ENCODE peak calls at places on chromosomes 4 and X, in seven cellular contexts. U is HCT116, K is K562, T is SK-N-SH, O is H1, R is HepG2, A is GM12878. P is an unnamed sample.
A peak's percentile ranks its signal among the peaks of the same experiment; 100 is the strongest.

GRCh38 chr4:145786261-145786660 is 106.3 kb downstream of the C4orf51 start:
- DNase-seq in U (no peak), K (no peak), T (no peak), O (no peak), R (no peak), A (no peak), P (no peak)

GRCh38 chr4:26748805-26749204 is 111.8 kb upstream of the STIM2 start:
- DNase-seq in U (no peak), K (no peak), T (no peak), O (no peak), R (no peak), A (no peak), P (no peak)

GRCh38 chrX:79325263-79325958 is 41.7 kb downstream of the ITM2A start:
- DNase-seq in U (no peak), K (no peak), T (no peak), O (no peak), R (no peak), A (no peak), P (peak; percentile 40)

GRCh38 chr4:99651811-99652545 is 5.7 kb downstream of the C4orf54 start:
- DNase-seq in U (no peak), K (no peak), T (peak; percentile 5), O (no peak), R (no peak), A (no peak), P (no peak)

GRCh38 chr4:3468154-3468553 is 5.0 kb downstream of the DOK7 start:
- DNase-seq in U (no peak), K (no peak), T (no peak), O (no peak), R (no peak), A (no peak), P (no peak)

GRCh38 chr4:166886708-166887107 is 347.6 kb downstream of the SPOCK3 start:
- DNase-seq in U (no peak), K (no peak), T (no peak), O (no peak), R (no peak), A (no peak), P (no peak)

GRCh38 chrX:133985164-133986007 is at the start of gene GPC3:
- DNase-seq in U (no peak), K (peak; percentile 73), T (peak; percentile 86), O (peak; percentile 29), R (peak; percentile 73), A (no peak), P (peak; percentile 28)

GRCh38 chr4:32106767-32107166 is 1386.6 kb downstream of the PCDH7 start:
- DNase-seq in U (no peak), K (no peak), T (no peak), O (no peak), R (no peak), A (no peak), P (no peak)

GRCh38 chr4:1377606-1378261 is 28.5 kb downstream of the NKX1-1 start:
- DNase-seq in U (no peak), K (no peak), T (no peak), O (no peak), R (no peak), A (no peak), P (no peak)

GRCh38 chr4:176549161-176549865 is 229.5 kb downstream of the SPCS3 start:
- DNase-seq in U (no peak), K (no peak), T (no peak), O (no peak), R (no peak), A (no peak), P (no peak)

GRCh38 chr4:172007889-172008288 is 194.7 kb downstream of the GALNTL6 start:
- DNase-seq in U (no peak), K (no peak), T (no peak), O (no peak), R (no peak), A (no peak), P (no peak)

GRCh38 chr4:138452823-138453222 is 210.7 kb upstream of the SLC7A11 start:
- DNase-seq in U (no peak), K (no peak), T (no peak), O (no peak), R (no peak), A (no peak), P (no peak)

GRCh38 chr4:159159611-159160010 is 56.7 kb downstream of the RAPGEF2 start:
- DNase-seq in U (no peak), K (no peak), T (no peak), O (no peak), R (no peak), A (no peak), P (no peak)

GRCh38 chr4:3867403-3868100 is 101.4 kb downstream of the ADRA2C start:
- DNase-seq in U (no peak), K (no peak), T (no peak), O (no peak), R (no peak), A (no peak), P (no peak)

GRCh38 chr4:139619644-139620043 is 46.0 kb upstream of the MGST2 start:
- DNase-seq in U (no peak), K (no peak), T (no peak), O (no peak), R (peak; percentile 47), A (no peak), P (no peak)

GRCh38 chrX:155956099-155956498 is 41.4 kb upstream of the IL9R start:
- DNase-seq in U (no peak), K (no peak), T (no peak), O (no peak), R (no peak), A (no peak), P (no peak)

DNA sequence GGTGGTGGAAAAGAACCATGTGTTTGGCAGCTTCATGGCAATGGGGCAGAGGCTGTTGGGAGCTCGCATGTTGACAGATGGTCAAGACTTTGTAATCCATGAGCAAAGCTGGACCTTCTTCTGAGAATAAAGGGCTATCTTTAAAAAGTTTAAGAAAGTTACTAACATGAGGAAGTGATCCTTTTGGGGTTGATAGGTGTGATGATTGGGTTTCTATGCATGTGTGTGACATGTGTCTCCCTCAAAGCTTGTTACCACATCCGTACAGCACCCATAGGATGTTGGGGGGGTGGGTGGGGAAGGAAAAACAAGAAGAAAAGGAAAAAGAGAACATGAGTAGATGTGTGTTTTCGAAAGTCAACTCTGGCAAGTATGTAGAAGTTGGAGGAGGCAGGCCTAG is 123.0 kb upstream of the TLR3 start:
- DNase-seq in U (no peak), K (no peak), T (no peak), O (no peak), R (no peak), A (no peak), P (no peak)
- TF ChIP-seq JUND in U (no peak), K (no peak), T (no peak), O (no peak), R (no peak), A (no peak), P (no peak)

DNA sequence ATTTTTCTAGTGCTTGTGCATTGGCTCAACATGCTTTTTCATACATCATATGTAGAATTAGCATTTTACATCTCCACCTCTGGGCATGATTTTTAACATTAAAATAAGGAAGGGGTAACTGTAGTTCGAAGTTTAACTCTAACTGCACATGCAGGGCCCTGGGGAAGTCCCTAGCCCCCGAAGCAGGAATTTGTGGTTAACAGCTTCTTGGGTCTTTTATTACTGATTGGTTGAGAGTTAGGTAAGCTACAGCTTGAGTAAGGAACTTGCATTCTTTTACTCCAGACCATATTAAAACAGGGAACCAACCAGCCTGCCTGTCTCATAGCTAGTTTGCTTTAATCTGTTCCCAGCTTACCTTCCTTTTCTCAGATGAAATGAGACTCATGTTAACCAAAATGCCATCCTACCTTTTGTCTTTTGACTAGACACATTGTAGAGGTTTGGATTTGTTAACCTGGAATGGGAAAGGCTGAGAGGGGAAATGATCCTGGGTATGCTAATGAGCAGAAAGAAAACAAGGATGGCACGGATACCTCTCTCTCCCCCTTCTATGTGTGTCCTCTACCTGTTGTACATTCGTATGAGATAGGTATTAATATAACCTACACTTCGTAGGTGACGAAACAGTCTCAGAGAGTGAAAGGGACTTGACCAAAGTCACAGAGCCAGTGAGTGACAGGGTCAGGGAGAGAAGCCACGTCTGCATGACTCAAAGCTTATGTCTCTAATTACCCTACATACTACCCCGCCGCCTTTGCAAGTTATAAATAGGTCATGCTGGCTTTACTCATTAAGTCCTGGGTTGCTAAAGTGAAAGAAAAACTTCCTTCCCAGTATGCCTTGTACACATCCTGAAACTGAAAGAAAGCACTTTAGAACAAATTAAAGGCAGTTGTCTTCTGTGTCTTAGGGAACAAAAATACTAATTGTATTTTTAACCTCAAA is 119.5 kb upstream of the AFF2 start:
- DNase-seq in U (no peak), K (no peak), T (no peak), O (no peak), R (no peak), A (peak; percentile 55), P (no peak)
- TF ChIP-seq JUND in U (no peak), K (no peak), T (no peak), O (no peak), R (no peak), A (no peak), P (no peak)

DNA sequence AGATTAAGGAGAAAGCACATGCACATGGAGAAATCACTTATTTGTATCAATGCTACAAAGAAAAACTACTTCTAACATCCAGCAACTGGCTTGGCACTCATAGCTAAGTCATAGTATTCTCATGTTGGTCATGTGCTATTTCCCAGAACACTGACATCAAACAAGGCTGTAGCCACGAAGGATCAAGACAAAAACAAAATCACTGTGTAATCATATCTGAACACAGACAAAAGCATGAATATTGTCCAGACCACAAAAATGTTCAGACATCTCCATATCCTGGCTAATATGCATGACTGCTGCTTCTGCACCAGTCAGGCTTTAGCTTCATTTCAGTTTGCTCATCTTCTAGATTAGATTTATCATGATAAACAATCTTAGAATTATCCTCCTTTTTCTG is 39.2 kb upstream of the NPFFR2 start:
- DNase-seq in U (no peak), K (no peak), T (no peak), O (no peak), R (no peak), A (no peak), P (no peak)
- TF ChIP-seq JUND in U (no peak), K (no peak), T (no peak), O (no peak), R (no peak), A (no peak), P (no peak)

DNA sequence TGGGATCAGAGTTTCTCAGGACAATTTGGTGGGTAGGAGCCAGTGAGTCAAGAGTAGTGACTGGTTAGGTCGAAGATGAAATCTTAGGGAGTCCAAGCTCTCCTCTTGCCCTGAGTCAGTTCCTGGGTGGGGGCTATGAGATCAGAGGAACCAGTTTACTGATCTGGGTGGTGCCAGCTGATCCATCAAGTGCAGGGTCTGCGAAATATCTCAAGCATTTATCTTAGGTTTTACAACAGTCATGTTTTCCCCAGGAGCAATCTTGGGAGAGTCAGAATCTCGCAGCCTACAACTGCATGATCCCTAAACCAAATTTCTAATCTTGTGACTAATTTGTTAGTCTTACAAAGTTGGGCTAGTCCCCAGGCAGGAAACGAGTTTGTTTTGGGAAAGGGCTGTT is 1833.2 kb upstream of the PCDH7 start:
- DNase-seq in U (no peak), K (no peak), T (no peak), O (no peak), R (no peak), A (no peak), P (no peak)
- TF ChIP-seq JUND in U (no peak), K (no peak), T (no peak), O (no peak), R (no peak), A (no peak), P (no peak)

DNA sequence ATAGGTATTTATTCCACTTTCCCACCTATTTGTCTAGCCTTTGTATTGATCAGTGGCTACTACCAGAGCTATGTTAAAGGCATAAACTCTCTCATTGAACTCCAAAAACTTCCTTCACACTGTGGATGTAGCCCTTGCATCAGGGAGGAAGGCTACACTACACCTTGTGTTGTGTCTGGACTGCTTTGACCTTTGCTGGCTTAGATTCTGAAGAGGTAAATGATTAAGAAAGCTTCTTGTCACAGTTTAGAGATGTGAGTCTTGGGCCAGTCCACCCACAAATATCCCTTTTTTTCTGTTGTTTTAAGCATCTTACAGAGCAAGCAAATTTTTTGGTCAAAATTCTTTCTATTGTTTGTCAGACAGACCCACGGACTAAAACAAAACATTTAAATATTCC is 1.9 kb downstream of the ENPEP start:
- DNase-seq in U (no peak), K (no peak), T (no peak), O (no peak), R (no peak), A (no peak), P (no peak)
- TF ChIP-seq JUND in U (no peak), K (no peak), T (no peak), O (no peak), R (no peak), A (no peak), P (no peak)